ENCODE peak calls at places on chromosomes 1 and 21, in four cellular contexts. E, W, T and F are unnamed samples.

GRCh38 chr1:25009675-25010262 is 79.7 kb upstream of the RUNX3 start:
- DNase-seq in T (no peak), E (no peak), W (no peak), F (no peak)

GRCh38 chr1:240306673-240307072 is 215.0 kb downstream of the FMN2 start:
- DNase-seq in W (no peak), T (no peak), E (no peak), F (no peak)

GRCh38 chr1:5954964-5955363 is 37.3 kb downstream of the NPHP4 start:
- DNase-seq in E (no peak), W (no peak), T (no peak), F (no peak)

GRCh38 chr1:24903011-24903461 is 27.0 kb downstream of the RUNX3 start:
- DNase-seq in E (peak), W (no peak), T (peak), F (no peak)

GRCh38 chr1:214363386-214363785 is 82.4 kb downstream of the SMYD2 start:
- DNase-seq in E (no peak), T (no peak), W (no peak), F (no peak)

GRCh38 chr1:196734006-196734405 is 40.6 kb upstream of the CFHR3 start:
- DNase-seq in W (no peak), E (no peak), T (no peak), F (no peak)

GRCh38 chr1:113252166-113252565 is 138.1 kb upstream of the MAGI3 start:
- DNase-seq in E (no peak), T (no peak), W (no peak), F (no peak)

GRCh38 chr1:23394176-23394575 is 24.5 kb upstream of the ZNF436 start:
- DNase-seq in W (no peak), E (no peak), T (no peak), F (peak)

GRCh38 chr1:225350872-225351271 is 77.0 kb downstream of the LBR start:
- DNase-seq in W (no peak), E (no peak), T (no peak), F (no peak)

GRCh38 chr1:15412843-15413242 is 3.2 kb downstream of the EFHD2 start:
- DNase-seq in E (peak), W (no peak), T (no peak), F (no peak)

GRCh38 chr1:196677781-196678509 is 26.1 kb downstream of the CFH start:
- DNase-seq in E (no peak), T (no peak), W (no peak), F (no peak)

GRCh38 chr21:31730687-31731111 is 1.2 kb downstream of the SCAF4 start:
- DNase-seq in T (no peak), E (no peak), W (no peak), F (no peak)
- H3K4me3 ChIP-seq in T (peak), E (peak), W (peak), F (peak)

GRCh38 chr1:29556657-29557056 is 320.3 kb downstream of the PTPRU start:
- DNase-seq in T (no peak), E (no peak), W (no peak), F (no peak)

GRCh38 chr1:29557701-29558445 is 321.6 kb downstream of the PTPRU start:
- DNase-seq in T (no peak), W (no peak), E (no peak), F (no peak)

GRCh38 chr1:29555043-29555620 is 318.8 kb downstream of the PTPRU start:
- DNase-seq in T (no peak), E (no peak), W (no peak), F (no peak)

GRCh38 chr1:29559055-29559454 is 322.7 kb downstream of the PTPRU start:
- DNase-seq in E (no peak), T (no peak), W (no peak), F (no peak)

DNA sequence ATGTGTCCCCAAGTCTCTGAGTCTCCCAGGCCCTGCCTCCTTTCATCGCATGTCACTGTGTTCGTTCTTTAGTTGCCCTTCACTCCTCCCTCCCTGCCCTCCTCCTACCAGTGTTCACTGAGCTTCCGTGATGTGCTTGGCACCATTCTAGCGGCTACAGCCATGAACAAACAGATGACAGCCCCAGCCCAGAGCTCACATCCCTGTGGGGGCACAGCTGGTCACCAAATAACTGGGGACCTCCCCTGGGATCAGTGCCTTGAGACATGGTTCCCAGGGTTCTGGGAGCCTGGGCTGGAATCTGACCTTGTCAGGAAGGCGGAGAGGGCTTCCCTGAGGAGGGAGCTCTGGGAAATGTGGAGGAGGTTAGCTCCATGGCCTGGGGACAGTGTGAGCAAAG is 320.7 kb downstream of the PTPRU start:
- DNase-seq in T (no peak), E (no peak), W (no peak), F (no peak)
- TF ChIP-seq CTCF in T (no peak), E (no peak), W (no peak), F (no peak)

GRCh38 chr1:204080163-204080903 is 7.4 kb downstream of the SOX13 start:
- DNase-seq in T (peak), E (peak), W (no peak), F (peak)

GRCh38 chr1:204075890-204076837 is 3.2 kb downstream of the SOX13 start:
- DNase-seq in W (no peak), T (no peak), E (no peak), F (no peak)

GRCh38 chr1:204079608-204079999 is 6.7 kb downstream of the SOX13 start:
- DNase-seq in W (no peak), T (no peak), E (no peak), F (peak)

GRCh38 chr1:204076891-204077290 is 4.0 kb downstream of the SOX13 start:
- DNase-seq in T (no peak), E (no peak), W (no peak), F (peak)

DNA sequence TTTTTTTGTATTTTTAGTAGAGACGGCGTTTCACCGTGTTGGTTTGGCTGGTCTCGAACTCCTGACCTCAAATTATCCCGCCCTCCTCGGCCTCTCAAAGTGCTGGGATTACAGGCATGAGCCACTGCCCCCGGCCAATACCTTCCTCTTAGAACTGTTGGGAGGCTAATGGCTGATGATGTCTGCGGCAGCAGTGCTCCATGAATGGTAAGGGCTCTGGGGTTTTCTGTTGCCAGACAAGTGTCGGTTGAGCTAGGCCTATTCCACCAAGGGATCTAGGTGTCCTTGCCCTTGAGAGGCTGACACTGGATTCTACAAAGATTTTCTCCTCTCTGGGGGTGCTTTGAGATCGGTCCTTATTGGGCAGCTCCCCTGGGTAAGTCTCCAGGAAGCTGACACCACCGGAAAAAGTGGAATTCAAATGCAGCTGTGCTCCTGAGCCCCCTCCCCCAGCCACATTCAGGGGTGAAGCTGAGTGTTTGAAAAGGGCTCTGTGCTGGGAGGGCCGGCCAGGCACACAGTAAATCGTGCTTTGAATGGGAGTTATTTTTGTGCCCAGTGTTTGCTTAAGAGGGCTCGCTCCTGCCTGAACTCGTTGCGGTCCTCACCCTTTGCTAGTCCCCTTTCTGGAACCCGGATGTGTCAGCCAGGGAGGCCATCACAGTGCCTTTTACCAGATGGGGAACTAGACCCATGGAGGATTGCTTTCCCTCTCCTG is 5.2 kb downstream of the SOX13 start:
- DNase-seq in T (peak), E (no peak), W (no peak), F (peak)
- H3K4me3 ChIP-seq in T (peak), E (no peak), W (no peak), F (peak)

GRCh38 chr1:154326546-154327465 is 1.5 kb downstream of the ATP8B2 start:
- DNase-seq in W (no peak), E (no peak), T (no peak), F (peak)
- TF ChIP-seq CTCF in W (no peak), E (no peak), T (no peak), F (no peak)

GRCh38 chr1:27624467-27625233 is 10.3 kb downstream of the FGR start:
- DNase-seq in E (no peak), W (no peak), T (no peak), F (no peak)
- H3K4me3 ChIP-seq in E (no peak), W (peak), T (peak), F (no peak)

GRCh38 chr1:235468009-235468408 is 36.2 kb downstream of the B3GALNT2 start:
- DNase-seq in T (no peak), W (no peak), E (no peak), F (peak)

GRCh38 chr1:235465066-235465465 is 39.2 kb downstream of the B3GALNT2 start:
- DNase-seq in T (no peak), W (no peak), E (no peak), F (no peak)

GRCh38 chr1:235473808-235474207 is 30.4 kb downstream of the B3GALNT2 start:
- DNase-seq in E (no peak), T (no peak), W (no peak), F (no peak)

GRCh38 chr1:235470741-235471439 is 33.4 kb downstream of the B3GALNT2 start:
- DNase-seq in W (no peak), E (no peak), T (no peak), F (no peak)

GRCh38 chr1:235468970-235469369 is 35.3 kb downstream of the B3GALNT2 start:
- DNase-seq in T (no peak), E (no peak), W (no peak), F (peak)
- TF ChIP-seq CTCF in T (no peak), E (no peak), W (no peak), F (no peak)

DNA sequence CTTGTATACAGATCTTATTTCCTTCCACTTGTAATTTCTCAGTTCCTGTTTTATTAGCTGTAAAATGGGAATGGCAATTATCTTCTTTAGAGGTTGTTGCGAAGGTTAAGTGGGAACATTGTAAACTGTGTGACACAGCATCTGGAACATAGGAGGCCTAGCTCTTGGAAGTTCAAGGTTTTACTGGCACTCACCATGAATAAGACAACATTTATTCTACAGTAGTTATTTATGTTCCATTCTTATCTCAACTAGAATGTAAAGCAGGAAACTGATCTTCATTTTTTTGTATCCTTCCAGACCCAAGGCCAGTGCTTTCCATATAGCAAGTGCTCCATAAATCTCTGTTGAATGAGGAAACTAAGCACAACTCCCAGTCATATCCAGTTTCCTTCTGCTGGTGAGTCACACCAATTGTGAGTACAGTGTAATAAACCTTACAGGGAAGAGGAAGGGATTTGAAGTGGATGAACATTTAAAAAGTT is 1.4 kb downstream of the BCL10 start:
- DNase-seq in T (no peak), W (no peak), E (no peak), F (peak)
- H3K4me3 ChIP-seq in T (peak), W (peak), E (peak), F (peak)

GRCh38 chr1:117674521-117675400 is 68.9 kb downstream of the TENT5C start:
- DNase-seq in T (no peak), W (peak), E (no peak), F (no peak)
- TF ChIP-seq CTCF in T (peak), W (peak), E (no peak), F (peak)

GRCh38 chr1:56577859-56578663 is 1.3 kb downstream of the PLPP3 start:
- DNase-seq in T (peak), W (no peak), E (peak), F (peak)
- H3K4me3 ChIP-seq in T (peak), W (peak), E (peak), F (peak)